ENCODE peak calls at places on chromosomes 13 and 19, in nine cellular contexts. One of them, this sample, is unnamed.

GRCh38 chr19:43452517-43453045 is 12.8 kb downstream of the LYPD3 start:
- DNase-seq in adrenal gland: no peak
- DNase-seq in endodermal cell: no peak
- DNase-seq in GM04503: no peak
- DNase-seq in T47D: no peak
- DNase-seq in NAMALWA: no peak
- DNase-seq in stimulated activated CD8-positive, alpha-beta memory T cell treated with anti-CD3 and anti-CD28 coated beads, Interleukin-4, amount 100 ng/mL, for 24 hours: no peak
- DNase-seq in SHP77 treated with DMSO at 0.1 percent for 48 hours: no peak
- DNase-seq in germinal center: no peak
- DNase-seq in this sample: no peak

GRCh38 chr13:43669101-43669500 is 117.7 kb downstream of the ENOX1 start:
- DNase-seq in adrenal gland: no peak
- DNase-seq in endodermal cell: no peak
- DNase-seq in GM04503: no peak
- DNase-seq in T47D: no peak
- DNase-seq in NAMALWA: no peak
- DNase-seq in stimulated activated CD8-positive, alpha-beta memory T cell treated with anti-CD3 and anti-CD28 coated beads, Interleukin-4, amount 100 ng/mL, for 24 hours: no peak
- DNase-seq in SHP77 treated with DMSO at 0.1 percent for 48 hours: no peak
- DNase-seq in germinal center: no peak
- DNase-seq in this sample: no peak

GRCh38 chr13:91744284-91744683 is 345.9 kb downstream of the GPC5 start:
- DNase-seq in adrenal gland: no peak
- DNase-seq in endodermal cell: no peak
- DNase-seq in GM04503: no peak
- DNase-seq in T47D: no peak
- DNase-seq in NAMALWA: no peak
- DNase-seq in stimulated activated CD8-positive, alpha-beta memory T cell treated with anti-CD3 and anti-CD28 coated beads, Interleukin-4, amount 100 ng/mL, for 24 hours: no peak
- DNase-seq in SHP77 treated with DMSO at 0.1 percent for 48 hours: no peak
- DNase-seq in germinal center: no peak
- DNase-seq in this sample: no peak

GRCh38 chr19:47842941-47843340 is 16.1 kb upstream of the TPRX2 start:
- DNase-seq in adrenal gland: no peak
- DNase-seq in endodermal cell: no peak
- DNase-seq in GM04503: no peak
- DNase-seq in T47D: no peak
- DNase-seq in NAMALWA: no peak
- DNase-seq in stimulated activated CD8-positive, alpha-beta memory T cell treated with anti-CD3 and anti-CD28 coated beads, Interleukin-4, amount 100 ng/mL, for 24 hours: no peak
- DNase-seq in SHP77 treated with DMSO at 0.1 percent for 48 hours: no peak
- DNase-seq in germinal center: no peak
- DNase-seq in this sample: no peak

GRCh38 chr19:58511353-58512208 is at the start of gene SLC27A5:
- DNase-seq in adrenal gland: no peak
- DNase-seq in endodermal cell: no peak
- DNase-seq in GM04503: no peak
- DNase-seq in T47D: no peak
- DNase-seq in NAMALWA: no peak
- DNase-seq in stimulated activated CD8-positive, alpha-beta memory T cell treated with anti-CD3 and anti-CD28 coated beads, Interleukin-4, amount 100 ng/mL, for 24 hours: no peak
- DNase-seq in SHP77 treated with DMSO at 0.1 percent for 48 hours: no peak
- DNase-seq in germinal center: no peak
- DNase-seq in this sample: no peak

GRCh38 chr19:49058592-49058991 is 1.0 kb upstream of the CGB7 start:
- DNase-seq in adrenal gland: no peak
- DNase-seq in endodermal cell: peak
- DNase-seq in GM04503: no peak
- DNase-seq in T47D: peak
- DNase-seq in NAMALWA: peak
- DNase-seq in stimulated activated CD8-positive, alpha-beta memory T cell treated with anti-CD3 and anti-CD28 coated beads, Interleukin-4, amount 100 ng/mL, for 24 hours: no peak
- DNase-seq in SHP77 treated with DMSO at 0.1 percent for 48 hours: no peak
- DNase-seq in germinal center: peak
- DNase-seq in this sample: peak

GRCh38 chr13:112973577-112973951 is 4.5 kb downstream of the MCF2L start:
- DNase-seq in adrenal gland: no peak
- DNase-seq in endodermal cell: no peak
- DNase-seq in GM04503: no peak
- DNase-seq in T47D: no peak
- DNase-seq in NAMALWA: no peak
- DNase-seq in stimulated activated CD8-positive, alpha-beta memory T cell treated with anti-CD3 and anti-CD28 coated beads, Interleukin-4, amount 100 ng/mL, for 24 hours: no peak
- DNase-seq in SHP77 treated with DMSO at 0.1 percent for 48 hours: no peak
- DNase-seq in germinal center: no peak
- DNase-seq in this sample: no peak

GRCh38 chr13:94345374-94346195 is 133.9 kb downstream of the DCT start:
- DNase-seq in adrenal gland: no peak
- DNase-seq in endodermal cell: no peak
- DNase-seq in GM04503: no peak
- DNase-seq in T47D: peak
- DNase-seq in NAMALWA: peak
- DNase-seq in stimulated activated CD8-positive, alpha-beta memory T cell treated with anti-CD3 and anti-CD28 coated beads, Interleukin-4, amount 100 ng/mL, for 24 hours: no peak
- DNase-seq in SHP77 treated with DMSO at 0.1 percent for 48 hours: peak
- DNase-seq in germinal center: no peak
- DNase-seq in this sample: no peak

GRCh38 chr19:38543807-38544568 is 73.8 kb downstream of the MAP4K1 start:
- DNase-seq in adrenal gland: peak
- DNase-seq in endodermal cell: peak
- DNase-seq in GM04503: peak
- DNase-seq in T47D: peak
- DNase-seq in NAMALWA: peak
- DNase-seq in stimulated activated CD8-positive, alpha-beta memory T cell treated with anti-CD3 and anti-CD28 coated beads, Interleukin-4, amount 100 ng/mL, for 24 hours: no peak
- DNase-seq in SHP77 treated with DMSO at 0.1 percent for 48 hours: peak
- DNase-seq in germinal center: peak
- DNase-seq in this sample: peak

GRCh38 chr19:16417660-16418596 is 53.8 kb downstream of the EPS15L1 start:
- DNase-seq in adrenal gland: peak
- DNase-seq in endodermal cell: peak
- DNase-seq in GM04503: no peak
- DNase-seq in T47D: peak
- DNase-seq in NAMALWA: peak
- DNase-seq in stimulated activated CD8-positive, alpha-beta memory T cell treated with anti-CD3 and anti-CD28 coated beads, Interleukin-4, amount 100 ng/mL, for 24 hours: peak
- DNase-seq in SHP77 treated with DMSO at 0.1 percent for 48 hours: peak
- DNase-seq in germinal center: peak
- DNase-seq in this sample: peak

GRCh38 chr19:48480151-48480475 is 10.9 kb downstream of the CYTH2 start:
- DNase-seq in adrenal gland: peak
- DNase-seq in endodermal cell: no peak
- DNase-seq in GM04503: no peak
- DNase-seq in T47D: no peak
- DNase-seq in NAMALWA: no peak
- DNase-seq in stimulated activated CD8-positive, alpha-beta memory T cell treated with anti-CD3 and anti-CD28 coated beads, Interleukin-4, amount 100 ng/mL, for 24 hours: peak
- DNase-seq in SHP77 treated with DMSO at 0.1 percent for 48 hours: no peak
- DNase-seq in germinal center: no peak
- DNase-seq in this sample: no peak

GRCh38 chr13:96104516-96104915 is 14.6 kb downstream of the HS6ST3 start:
- DNase-seq in adrenal gland: no peak
- DNase-seq in endodermal cell: no peak
- DNase-seq in GM04503: no peak
- DNase-seq in T47D: peak
- DNase-seq in NAMALWA: no peak
- DNase-seq in stimulated activated CD8-positive, alpha-beta memory T cell treated with anti-CD3 and anti-CD28 coated beads, Interleukin-4, amount 100 ng/mL, for 24 hours: no peak
- DNase-seq in SHP77 treated with DMSO at 0.1 percent for 48 hours: no peak
- DNase-seq in germinal center: no peak
- DNase-seq in this sample: no peak

GRCh38 chr19:13150919-13151604 is 851 bp downstream of the IER2 start:
- DNase-seq in adrenal gland: peak
- DNase-seq in endodermal cell: no peak
- DNase-seq in GM04503: no peak
- DNase-seq in T47D: peak
- DNase-seq in NAMALWA: peak
- DNase-seq in stimulated activated CD8-positive, alpha-beta memory T cell treated with anti-CD3 and anti-CD28 coated beads, Interleukin-4, amount 100 ng/mL, for 24 hours: no peak
- DNase-seq in SHP77 treated with DMSO at 0.1 percent for 48 hours: no peak
- DNase-seq in germinal center: peak
- DNase-seq in this sample: peak

GRCh38 chr19:8399681-8400188 is 9.6 kb downstream of the RAB11B start:
- DNase-seq in adrenal gland: no peak
- DNase-seq in endodermal cell: no peak
- DNase-seq in GM04503: no peak
- DNase-seq in T47D: no peak
- DNase-seq in NAMALWA: no peak
- DNase-seq in stimulated activated CD8-positive, alpha-beta memory T cell treated with anti-CD3 and anti-CD28 coated beads, Interleukin-4, amount 100 ng/mL, for 24 hours: no peak
- DNase-seq in SHP77 treated with DMSO at 0.1 percent for 48 hours: no peak
- DNase-seq in germinal center: no peak
- DNase-seq in this sample: no peak

GRCh38 chr19:57002765-57003164 is 117.0 kb upstream of the USP29 start:
- DNase-seq in adrenal gland: no peak
- DNase-seq in endodermal cell: no peak
- DNase-seq in GM04503: no peak
- DNase-seq in T47D: no peak
- DNase-seq in NAMALWA: no peak
- DNase-seq in stimulated activated CD8-positive, alpha-beta memory T cell treated with anti-CD3 and anti-CD28 coated beads, Interleukin-4, amount 100 ng/mL, for 24 hours: no peak
- DNase-seq in SHP77 treated with DMSO at 0.1 percent for 48 hours: no peak
- DNase-seq in germinal center: no peak
- DNase-seq in this sample: no peak

GRCh38 chr19:373391-374182 is 29.0 kb upstream of the MIER2 start:
- DNase-seq in adrenal gland: no peak
- DNase-seq in endodermal cell: peak
- DNase-seq in GM04503: no peak
- DNase-seq in T47D: no peak
- DNase-seq in NAMALWA: no peak
- DNase-seq in stimulated activated CD8-positive, alpha-beta memory T cell treated with anti-CD3 and anti-CD28 coated beads, Interleukin-4, amount 100 ng/mL, for 24 hours: no peak
- DNase-seq in SHP77 treated with DMSO at 0.1 percent for 48 hours: no peak
- DNase-seq in germinal center: no peak
- DNase-seq in this sample: no peak

GRCh38 chr13:82766732-82767321 is 1115.4 kb downstream of the SLITRK1 start:
- DNase-seq in adrenal gland: no peak
- DNase-seq in endodermal cell: no peak
- DNase-seq in GM04503: no peak
- DNase-seq in T47D: no peak
- DNase-seq in NAMALWA: no peak
- DNase-seq in stimulated activated CD8-positive, alpha-beta memory T cell treated with anti-CD3 and anti-CD28 coated beads, Interleukin-4, amount 100 ng/mL, for 24 hours: no peak
- DNase-seq in SHP77 treated with DMSO at 0.1 percent for 48 hours: no peak
- DNase-seq in germinal center: no peak
- DNase-seq in this sample: no peak

GRCh38 chr19:42074513-42075363 is 1.2 kb upstream of the ZNF574 start:
- DNase-seq in adrenal gland: peak
- DNase-seq in endodermal cell: no peak
- DNase-seq in GM04503: no peak
- DNase-seq in T47D: no peak
- DNase-seq in NAMALWA: no peak
- DNase-seq in stimulated activated CD8-positive, alpha-beta memory T cell treated with anti-CD3 and anti-CD28 coated beads, Interleukin-4, amount 100 ng/mL, for 24 hours: no peak
- DNase-seq in SHP77 treated with DMSO at 0.1 percent for 48 hours: no peak
- DNase-seq in germinal center: peak
- DNase-seq in this sample: peak

GRCh38 chr13:102401305-102401704 is 543 bp downstream of the FGF14 start:
- DNase-seq in adrenal gland: no peak
- DNase-seq in endodermal cell: no peak
- DNase-seq in GM04503: no peak
- DNase-seq in T47D: no peak
- DNase-seq in NAMALWA: no peak
- DNase-seq in stimulated activated CD8-positive, alpha-beta memory T cell treated with anti-CD3 and anti-CD28 coated beads, Interleukin-4, amount 100 ng/mL, for 24 hours: no peak
- DNase-seq in SHP77 treated with DMSO at 0.1 percent for 48 hours: peak
- DNase-seq in germinal center: no peak
- DNase-seq in this sample: no peak